ENCODE peak calls at places on chromosomes 5 and 9, in ten cellular contexts. N is suprapubic skin; W is mesenchymal stem cell; O is GM23248; A is psoas muscle; T is CD4-positive, alpha-beta memory T cell; M is breast epithelium; F is transverse colon; K is pancreas; B is CD8-positive, alpha-beta T cell. C is an unnamed sample.

GRCh38 chr5:173741729-173742431 is 125.4 kb upstream of the BOD1 start:
- DNase-seq in N (no peak), W (no peak), O (no peak), A (no peak), T (no peak), M (no peak), F (no peak), K (no peak), B (no peak), C (no peak)

GRCh38 chr9:78539904-78540303 is 243.0 kb downstream of the PSAT1 start:
- DNase-seq in N (no peak), W (peak; percentile 76), O (peak; percentile 68), A (peak; percentile 85), T (no peak), M (no peak), F (no peak), K (no peak), B (no peak), C (no peak)

GRCh38 chr5:103721183-103721582 is 158.6 kb upstream of the NUDT12 start:
- DNase-seq in N (no peak), W (no peak), O (no peak), A (no peak), T (no peak), M (no peak), F (no peak), K (no peak), B (no peak), C (no peak)

GRCh38 chr5:55187370-55187769 is 14.4 kb upstream of the CDC20B start:
- DNase-seq in N (no peak), W (peak; percentile 11), O (peak; percentile 10), A (no peak), T (no peak), M (no peak), F (no peak), K (no peak), B (no peak), C (no peak)

GRCh38 chr5:13987843-13988464 is 43.5 kb upstream of the DNAH5 start:
- DNase-seq in N (no peak), W (peak; percentile 71), O (peak; percentile 84), A (no peak), T (no peak), M (peak; percentile 42), F (peak; percentile 37), K (no peak), B (no peak), C (peak; percentile 52)

GRCh38 chr5:78504726-78505431 is 143.7 kb downstream of the LHFPL2 start:
- DNase-seq in N (peak; percentile 86), W (peak; percentile 98), O (peak; percentile 99), A (peak; percentile 93), T (no peak), M (peak; percentile 86), F (peak; percentile 72), K (peak; percentile 82), B (no peak), C (peak; percentile 87)

GRCh38 chr5:38468978-38469706 is 87.3 kb downstream of the LIFR start:
- DNase-seq in N (no peak), W (no peak), O (no peak), A (peak; percentile 91), T (no peak), M (peak; percentile 46), F (no peak), K (no peak), B (no peak), C (no peak)

GRCh38 chr9:16369427-16369826 is 501.0 kb downstream of the BNC2 start:
- DNase-seq in N (no peak), W (no peak), O (no peak), A (no peak), T (no peak), M (no peak), F (no peak), K (no peak), B (no peak), C (no peak)

GRCh38 chr5:156587012-156587411 is 260.0 kb downstream of the SGCD start:
- DNase-seq in N (no peak), W (no peak), O (no peak), A (no peak), T (no peak), M (no peak), F (no peak), K (no peak), B (no peak), C (no peak)
- H3K4me1 ChIP-seq in N (peaks cover 3% of the 10 kb centered on the region), W (no peaks in the 10 kb centered on the region), O (peaks cover 11% of the 10 kb centered on the region), A (peaks cover 15% of the 10 kb centered on the region), T (no peaks in the 10 kb centered on the region), M (no peaks in the 10 kb centered on the region), F (peaks cover 11% of the 10 kb centered on the region), K (no peaks in the 10 kb centered on the region), B (no peaks in the 10 kb centered on the region), C (no peaks in the 10 kb centered on the region)

DNA sequence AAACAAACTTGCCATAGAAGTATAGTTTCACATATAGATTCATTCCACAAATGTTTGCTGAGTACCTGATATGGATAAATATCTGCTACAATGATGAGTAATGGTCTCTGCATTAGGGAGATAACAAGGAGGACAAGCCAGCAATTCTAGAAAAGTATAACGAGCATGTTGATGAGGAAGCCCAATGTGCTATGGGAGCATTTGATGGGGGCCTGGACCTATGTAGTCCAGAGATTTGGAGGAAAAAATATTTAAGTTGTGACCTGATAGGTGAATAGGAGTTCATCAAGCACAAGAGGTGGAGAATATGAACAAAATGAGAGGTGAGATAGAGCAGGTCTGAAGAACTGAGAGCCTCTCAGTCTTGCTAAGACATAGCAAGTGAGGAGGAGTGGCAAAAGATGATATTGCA is 14.4 kb upstream of the TMEM245 start:
- DNase-seq in N (no peak), W (no peak), O (no peak), A (no peak), T (no peak), M (no peak), F (no peak), K (no peak), B (no peak), C (no peak)
- H3K4me1 ChIP-seq in N (no peaks in the 10 kb centered on the region), W (no peaks in the 10 kb centered on the region), O (no peaks in the 10 kb centered on the region), A (no peaks in the 10 kb centered on the region), T (no peaks in the 10 kb centered on the region), M (no peaks in the 10 kb centered on the region), F (no peaks in the 10 kb centered on the region), K (no peaks in the 10 kb centered on the region), B (no peaks in the 10 kb centered on the region), C (peaks cover 29% of the 10 kb centered on the region)

GRCh38 chr5:151127926-151128325 is 29.7 kb downstream of the ANXA6 start:
- DNase-seq in N (no peak), W (no peak), O (no peak), A (no peak), T (no peak), M (no peak), F (no peak), K (no peak), B (no peak), C (no peak)
- H3K4me1 ChIP-seq in N (no peaks in the 10 kb centered on the region), W (peaks cover 18% of the 10 kb centered on the region), O (no peaks in the 10 kb centered on the region), A (peaks cover 24% of the 10 kb centered on the region), T (peaks cover 52% of the 10 kb centered on the region), M (no peaks in the 10 kb centered on the region), F (no peaks in the 10 kb centered on the region), K (no peaks in the 10 kb centered on the region), B (peaks cover 57% of the 10 kb centered on the region), C (peaks cover 22% of the 10 kb centered on the region)

GRCh38 chr9:86350006-86350755 is 4.0 kb downstream of the TUT7 start:
- DNase-seq in N (no peak), W (no peak), O (no peak), A (no peak), T (no peak), M (no peak), F (no peak), K (no peak), B (no peak), C (no peak)
- H3K4me1 ChIP-seq in N (peaks cover 73% of the 10 kb centered on the region), W (peaks cover 3% of the 10 kb centered on the region), O (peaks cover 42% of the 10 kb centered on the region), A (peaks cover 63% of the 10 kb centered on the region), T (peaks cover 80% of the 10 kb centered on the region), M (peaks cover 12% of the 10 kb centered on the region), F (peaks cover 35% of the 10 kb centered on the region), K (peaks cover 50% of the 10 kb centered on the region), B (peaks cover 39% of the 10 kb centered on the region), C (peaks cover under 1% of the 10 kb centered on the region)

DNA sequence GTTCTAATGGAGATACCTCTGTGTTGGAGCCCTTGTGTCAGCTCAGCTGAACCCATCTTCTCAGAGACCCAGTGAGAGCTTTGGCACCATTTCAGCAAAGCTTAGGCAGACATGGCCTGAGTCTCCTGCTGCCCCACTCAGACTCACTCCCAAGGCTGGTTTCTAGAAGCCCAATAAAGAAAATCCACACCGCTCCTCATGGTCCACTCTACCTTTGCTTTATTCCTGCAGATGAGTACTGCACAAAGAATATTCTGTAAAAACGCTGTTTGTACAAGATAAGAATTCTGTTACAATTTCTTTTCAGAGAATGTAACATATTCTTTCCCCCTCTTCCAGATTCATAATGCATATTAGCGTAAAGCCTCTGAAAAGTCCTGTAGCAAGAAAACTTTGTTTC is 129.3 kb downstream of the C5orf15 start:
- DNase-seq in N (no peak), W (no peak), O (no peak), A (no peak), T (no peak), M (no peak), F (no peak), K (no peak), B (no peak), C (no peak)
- H3K4me1 ChIP-seq in N (peaks cover 9% of the 10 kb centered on the region), W (peaks cover 13% of the 10 kb centered on the region), O (no peaks in the 10 kb centered on the region), A (no peaks in the 10 kb centered on the region), T (no peaks in the 10 kb centered on the region), M (no peaks in the 10 kb centered on the region), F (no peaks in the 10 kb centered on the region), K (no peaks in the 10 kb centered on the region), B (no peaks in the 10 kb centered on the region), C (no peaks in the 10 kb centered on the region)